ENCODE peak calls at places on chromosomes 5 and 9, in five cellular contexts. C, T, L, X and G are unnamed samples.

GRCh38 chr5:32453916-32454315 is 9.4 kb upstream of the ZFR start:
- DNase-seq in T (no peak), X (no peak), L (no peak), C (no peak), G (no peak)

GRCh38 chr5:91794856-91795548 is 411.9 kb upstream of the ARRDC3 start:
- DNase-seq in T (no peak), L (no peak), X (no peak), C (no peak), G (no peak)

GRCh38 chr9:93712896-93713295 is 136.5 kb downstream of the PHF2 start:
- DNase-seq in C (no peak), L (no peak), T (no peak), X (no peak), G (no peak)

GRCh38 chr9:76452839-76453238 is 6.1 kb upstream of the GCNT1 start:
- DNase-seq in L (no peak), T (no peak), X (no peak), C (no peak), G (no peak)

GRCh38 chr9:2502760-2503159 is 118.8 kb upstream of the VLDLR start:
- DNase-seq in C (no peak), T (no peak), X (no peak), L (no peak), G (no peak)

GRCh38 chr5:91409304-91409703 is 26.2 kb upstream of the ARRDC3 start:
- DNase-seq in C (no peak), X (no peak), L (no peak), T (no peak), G (no peak)

GRCh38 chr9:99134893-99135341 is 30.0 kb downstream of the TGFBR1 start:
- DNase-seq in X (no peak), L (no peak), C (no peak), T (no peak), G (no peak)

GRCh38 chr9:751137-752051 is 90.1 kb upstream of the DMRT1 start:
- DNase-seq in C (no peak), T (no peak), X (no peak), L (no peak), G (peak)

GRCh38 chr9:92245005-92245797 is 48.3 kb downstream of the IARS1 start:
- DNase-seq in L (no peak), C (no peak), T (no peak), X (no peak), G (no peak)

GRCh38 chr9:108761530-108762347 is 94.0 kb downstream of the ACTL7B start:
- DNase-seq in T (peak), X (peak), L (peak), C (peak), G (peak)

GRCh38 chr5:55073211-55073610 is 29.2 kb upstream of the GZMA start:
- DNase-seq in L (no peak), C (no peak), X (no peak), T (no peak), G (no peak)

GRCh38 chr5:151591144-151591819 is at the start of gene FAT2:
- DNase-seq in L (no peak), T (no peak), X (no peak), C (no peak), G (no peak)

GRCh38 chr5:175478384-175479124 is at the start of gene SFXN1:
- DNase-seq in C (peak), L (peak), X (peak), T (peak), G (peak)

GRCh38 chr5:54313311-54314270 is 3.2 kb upstream of the ARL15 start:
- DNase-seq in C (no peak), L (no peak), X (no peak), T (no peak), G (no peak)

GRCh38 chr5:112668016-112668415 is 69.7 kb upstream of the APC start:
- DNase-seq in L (no peak), X (no peak), C (no peak), T (no peak), G (no peak)

DNA sequence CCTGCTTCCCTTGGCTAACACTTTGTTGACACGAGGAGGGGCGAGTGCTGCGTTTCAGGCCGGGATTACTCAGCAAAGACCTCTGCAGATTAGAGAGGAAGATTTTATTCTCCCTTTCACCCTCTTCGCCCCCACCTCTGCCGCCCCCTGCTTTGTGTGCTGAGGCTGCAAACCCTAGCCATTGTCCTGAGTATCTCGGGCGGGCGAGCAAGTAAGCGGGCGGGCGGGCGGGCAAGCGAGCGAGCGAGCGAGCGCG is 6.0 kb downstream of the ISL1 start:
- DNase-seq in L (no peak), X (no peak), C (no peak), T (no peak), G (no peak)
- H3K4me3 ChIP-seq in L (no peak), X (no peak), C (peak), T (peak), G (no peak)

GRCh38 chr5:173056783-173057061 is 570 bp downstream of the CREBRF start:
- DNase-seq in T (no peak), C (no peak), L (no peak), X (no peak), G (no peak)

GRCh38 chr5:173055722-173055982 is 500 bp upstream of the CREBRF start:
- DNase-seq in T (no peak), X (no peak), C (no peak), L (no peak), G (no peak)

GRCh38 chr5:173055983-173056782 is at the start of gene CREBRF:
- DNase-seq in C (peak), T (peak), X (peak), L (peak), G (peak)

GRCh38 chr5:173055042-173055721 is 970 bp upstream of the CREBRF start:
- DNase-seq in X (no peak), C (no peak), L (no peak), T (no peak), G (no peak)

DNA sequence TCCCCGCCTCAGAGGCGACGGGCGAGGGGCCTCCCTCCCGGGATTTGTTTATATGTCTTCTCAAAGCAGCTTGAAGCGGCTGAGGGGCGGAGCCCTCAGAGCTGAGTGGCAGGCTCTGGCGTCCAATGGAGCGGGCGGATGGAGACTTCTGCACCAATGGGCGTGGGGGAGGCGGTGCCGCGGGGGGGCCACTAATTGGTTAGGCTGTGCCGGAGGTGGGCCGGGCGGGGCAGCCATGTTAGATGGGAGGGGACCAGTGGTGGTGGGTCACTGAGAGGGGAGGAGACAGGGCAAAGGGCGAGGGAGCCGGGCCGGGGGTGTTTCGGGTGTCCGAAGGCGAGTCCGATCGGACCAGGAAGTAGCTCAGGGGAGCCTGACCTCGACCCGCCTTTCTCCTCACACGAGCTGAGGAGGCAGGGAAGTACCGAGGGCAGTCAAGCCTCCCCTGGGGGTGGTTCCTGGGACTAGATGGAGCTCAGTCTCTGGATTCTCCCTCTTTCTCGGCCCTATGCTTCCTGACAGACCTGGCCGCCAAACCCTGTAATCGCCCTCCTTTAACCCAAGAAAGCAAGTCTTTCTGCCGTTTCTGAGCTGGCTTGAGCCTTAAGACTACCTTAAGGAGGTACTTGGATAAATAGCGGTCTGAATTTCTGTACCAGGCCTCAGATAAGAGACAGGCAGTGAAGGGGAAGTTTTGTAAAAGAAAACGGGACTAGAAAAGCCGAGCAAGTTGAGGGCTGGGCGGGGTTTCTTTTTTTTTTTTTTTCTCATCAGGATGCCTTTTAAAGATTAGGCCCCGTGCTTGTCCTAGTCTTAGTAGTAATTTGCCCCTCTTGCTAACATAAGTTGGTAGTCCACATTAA is 1.1 kb downstream of the CREBRF start:
- DNase-seq in T (peak), X (peak), L (peak), C (peak), G (peak)
- TF ChIP-seq POLR2A in T (no peak), X (no peak), L (no peak), C (no peak), G (no peak)

DNA sequence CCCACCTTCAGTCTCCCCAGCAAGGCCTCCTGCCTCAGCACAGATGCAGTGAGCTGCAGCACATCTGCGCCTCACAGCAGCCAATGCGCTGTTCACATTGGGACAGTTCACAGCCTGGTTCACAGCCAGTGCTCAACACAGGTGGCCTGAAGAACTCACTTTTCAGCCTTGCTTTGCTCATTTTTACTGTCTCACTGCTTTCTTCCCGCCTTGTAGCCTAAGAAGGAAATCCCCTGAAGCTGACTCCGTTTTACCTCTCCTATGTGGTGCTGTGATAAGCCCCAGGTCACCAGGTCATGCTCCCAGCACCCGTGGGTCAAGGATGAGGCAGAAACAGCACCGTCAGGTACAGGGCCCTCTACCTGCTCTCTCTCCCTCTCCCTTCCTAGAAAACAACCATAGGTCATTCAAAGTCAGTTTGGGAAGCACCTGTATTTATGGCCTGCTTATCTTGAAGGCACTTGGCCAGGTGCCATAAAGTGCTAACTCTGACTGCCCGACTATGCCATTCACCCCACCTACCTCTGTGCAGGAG is 1.1 kb downstream of the GCNT4 start:
- DNase-seq in X (no peak), L (no peak), T (no peak), C (peak), G (no peak)
- H3K4me3 ChIP-seq in X (no peak), L (no peak), T (no peak), C (peak), G (no peak)

DNA sequence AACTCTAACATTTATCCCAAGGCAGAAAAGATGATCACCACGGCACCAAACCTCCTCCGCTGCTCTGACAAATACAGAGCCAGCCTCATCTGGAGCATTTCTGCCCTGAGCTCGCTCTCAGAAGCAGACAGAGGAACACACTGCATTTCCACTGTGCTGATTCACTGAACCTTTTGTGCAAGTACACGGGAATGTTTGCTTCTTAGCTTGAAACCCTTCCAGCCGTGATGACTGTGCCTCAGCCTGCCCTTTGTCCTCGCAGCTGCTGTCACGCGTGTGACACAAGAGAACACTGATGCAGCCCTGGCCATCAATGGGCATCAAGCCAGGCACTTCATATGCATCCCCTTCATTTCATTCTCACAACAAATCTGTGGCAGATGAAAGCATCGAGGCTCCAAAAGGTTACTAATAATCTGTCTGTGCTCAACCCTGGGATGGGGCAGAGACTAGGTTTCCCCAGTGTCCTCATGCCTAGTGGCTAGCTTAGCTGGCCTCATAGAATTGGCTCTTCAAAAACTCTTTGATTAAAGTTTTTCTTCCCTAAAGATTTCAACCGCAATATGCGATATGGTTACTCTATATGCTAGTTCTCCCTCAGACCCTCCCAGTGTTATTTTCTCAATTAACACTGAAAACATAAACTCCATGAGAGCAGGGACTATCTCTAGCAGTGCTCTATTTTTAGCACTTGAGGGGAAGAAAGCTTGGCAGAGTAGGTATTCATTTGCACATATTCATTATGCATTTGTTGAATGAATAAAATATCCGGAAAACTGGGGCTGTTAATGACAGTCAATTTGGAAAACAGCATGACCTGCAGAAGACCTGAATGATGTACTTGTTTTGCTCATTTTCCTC is 7.3 kb downstream of the CDC14B start:
- DNase-seq in C (peak), L (peak), X (peak), T (peak), G (peak)
- TF ChIP-seq POLR2A in C (no peak), L (no peak), X (no peak), T (no peak), G (no peak)

GRCh38 chr5:180658774-180659564 is 9.6 kb upstream of the FLT4 start:
- DNase-seq in X (no peak), L (no peak), T (no peak), C (no peak), G (no peak)
- H3K4me3 ChIP-seq in X (no peak), L (no peak), T (no peak), C (no peak), G (no peak)

GRCh38 chr9:130030821-130031481 is 12.0 kb downstream of the FNBP1 start:
- DNase-seq in L (no peak), C (no peak), T (no peak), X (no peak), G (no peak)
- TF ChIP-seq POLR2A in L (no peak), C (no peak), T (no peak), X (no peak), G (no peak)

GRCh38 chr5:10454591-10455272 is 13.1 kb downstream of the ROPN1L start:
- DNase-seq in C (no peak), X (no peak), T (no peak), L (peak), G (no peak)
- H3K4me3 ChIP-seq in C (no peak), X (no peak), T (no peak), L (no peak), G (no peak)

GRCh38 chr5:172770374-172770674 is 671 bp downstream of the DUSP1 start:
- DNase-seq in T (no peak), X (no peak), C (no peak), L (no peak), G (no peak)

GRCh38 chr5:172769598-172770373 is 1.2 kb downstream of the DUSP1 start:
- DNase-seq in X (peak), T (peak), L (peak), C (no peak), G (no peak)

GRCh38 chr5:172772112-172772906 is 1.3 kb upstream of the DUSP1 start:
- DNase-seq in C (peak), X (peak), T (peak), L (peak), G (peak)

GRCh38 chr5:172771439-172772111 is 580 bp upstream of the DUSP1 start:
- DNase-seq in C (no peak), X (no peak), L (no peak), T (no peak), G (no peak)

GRCh38 chr5:172770675-172771438 is at the start of gene DUSP1:
- DNase-seq in L (peak), C (peak), T (peak), X (peak), G (peak)
- TF ChIP-seq POLR2A in L (peak), C (no peak), T (peak), X (no peak), G (no peak)

DNA sequence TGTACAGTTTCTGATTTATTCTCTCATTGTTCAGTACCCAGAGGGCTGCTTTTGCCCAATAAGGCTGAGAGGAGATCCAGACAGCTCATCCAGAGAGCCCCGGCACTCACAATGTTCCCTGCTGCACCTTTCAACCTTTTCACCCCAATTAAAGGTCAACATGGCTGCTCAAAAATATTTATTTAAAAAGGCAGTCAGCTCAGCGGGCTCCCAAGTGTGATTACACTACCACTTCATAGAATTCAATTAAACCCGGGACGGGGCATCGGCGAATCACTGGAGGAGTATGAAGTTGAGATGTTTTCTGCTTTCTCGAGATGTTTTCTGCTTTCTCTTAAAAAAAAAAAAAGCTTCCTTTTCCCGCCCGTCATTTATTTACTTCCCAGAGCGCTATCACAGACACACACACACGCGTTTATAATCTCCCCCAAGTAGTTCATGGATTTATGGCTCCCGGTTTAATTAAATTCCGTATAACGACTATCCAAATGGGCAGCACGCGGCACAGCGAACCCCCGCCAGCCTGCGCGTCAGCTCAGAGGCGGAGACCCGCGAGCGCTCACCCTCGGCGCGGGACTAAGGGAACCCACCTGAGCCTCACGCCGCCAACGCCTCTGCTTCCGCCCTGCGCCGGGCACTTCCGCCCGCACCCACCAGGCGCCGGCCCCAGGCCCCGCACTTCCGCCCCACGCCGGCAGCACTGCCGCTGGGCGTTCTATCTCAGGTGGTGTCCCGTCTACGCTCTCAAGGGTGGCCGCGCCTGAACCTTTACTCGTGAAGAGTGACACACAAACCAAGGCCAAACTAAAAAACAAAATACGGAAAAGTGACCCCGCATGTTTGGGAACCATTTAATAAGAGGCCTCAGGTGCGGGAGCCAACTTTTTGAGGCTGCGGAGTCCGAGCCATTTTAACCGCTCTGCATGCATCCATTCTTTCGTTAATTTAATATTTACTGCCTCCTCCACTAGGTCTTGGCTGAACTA is at the start of gene C5orf63:
- DNase-seq in L (no peak), C (peak), X (peak), T (peak), G (peak)
- H3K4me3 ChIP-seq in L (peak), C (peak), X (peak), T (peak), G (peak)